ENCODE peak calls at places on chromosomes 7 and 10, in eight cellular contexts. H is MCF 10A; O is GF-D8; Z is NCI-H460; X is T-helper 2 cell; G is activated CD8-positive, alpha-beta memory T cell treated with anti-CD3 and anti-CD28 coated beads for 4 hours; F is T47D; P is AG04450. V is an unnamed sample.

GRCh38 chr7:47561715-47562446 is 20.0 kb downstream of the TNS3 start:
- DNase-seq in H (no peak), O (no peak), Z (no peak), X (no peak), G (no peak), F (no peak), P (no peak), V (no peak)

GRCh38 chr7:22671177-22671879 is 55.7 kb upstream of the IL6 start:
- DNase-seq in H (no peak), O (no peak), Z (no peak), X (no peak), G (no peak), F (no peak), P (peak; percentile 80), V (no peak)

GRCh38 chr10:106815427-106816043 is 349.0 kb downstream of the SORCS1 start:
- DNase-seq in H (no peak), O (no peak), Z (no peak), X (peak; percentile 21), G (no peak), F (no peak), P (no peak), V (no peak)

GRCh38 chr7:108253275-108254044 is 123.3 kb upstream of the LAMB4 start:
- DNase-seq in H (peak; percentile 28), O (no peak), Z (no peak), X (no peak), G (no peak), F (no peak), P (no peak), V (no peak)

GRCh38 chr7:140231779-140232491 is 55.2 kb upstream of the KDM7A start:
- DNase-seq in H (peak; percentile 14), O (no peak), Z (no peak), X (peak; percentile 67), G (no peak), F (no peak), P (no peak), V (no peak)

GRCh38 chr10:7412482-7413251 is 1.8 kb upstream of the SFMBT2 start:
- DNase-seq in H (no peak), O (no peak), Z (no peak), X (peak; percentile 29), G (no peak), F (no peak), P (no peak), V (no peak)

GRCh38 chr7:100835903-100836811 is 8.8 kb upstream of the EPHB4 start:
- DNase-seq in H (no peak), O (no peak), Z (no peak), X (no peak), G (no peak), F (no peak), P (no peak), V (no peak)

GRCh38 chr7:151742713-151743480 is 134.0 kb downstream of the PRKAG2 start:
- DNase-seq in H (no peak), O (no peak), Z (no peak), X (no peak), G (no peak), F (no peak), P (no peak), V (no peak)

GRCh38 chr7:31092606-31093005 is 40.5 kb downstream of the ADCYAP1R1 start:
- DNase-seq in H (no peak), O (no peak), Z (no peak), X (no peak), G (no peak), F (no peak), P (no peak), V (no peak)

GRCh38 chr7:101236292-101236691 is 1.3 kb downstream of the CLDN15 start:
- DNase-seq in H (no peak), O (no peak), Z (no peak), X (no peak), G (no peak), F (no peak), P (no peak), V (no peak)

GRCh38 chr10:28679941-28680752 is 2.8 kb downstream of the BAMBI start:
- DNase-seq in H (peak; percentile 43), O (peak; percentile 91), Z (no peak), X (no peak), G (no peak), F (no peak), P (no peak), V (no peak)

GRCh38 chr10:133235891-133236321 is 1.7 kb upstream of the VENTX start:
- DNase-seq in H (no peak), O (no peak), Z (no peak), X (no peak), G (no peak), F (no peak), P (no peak), V (no peak)

GRCh38 chr10:44385726-44386438 is 985 bp upstream of the CXCL12 start:
- DNase-seq in H (no peak), O (no peak), Z (no peak), X (no peak), G (no peak), F (no peak), P (no peak), V (no peak)

GRCh38 chr10:61992683-61993629 is 91.5 kb downstream of the ARID5B start:
- DNase-seq in H (peak; percentile 90), O (no peak), Z (peak; percentile 80), X (peak; percentile 93), G (peak; percentile 7), F (no peak), P (peak; percentile 41), V (peak; percentile 29)

GRCh38 chr10:102812213-102812876 is 24.9 kb downstream of the CYP17A1 start:
- DNase-seq in H (no peak), O (peak; percentile 90), Z (no peak), X (peak; percentile 86), G (no peak), F (no peak), P (no peak), V (no peak)

V was measured in activated gamma-delta T cell treated with anti-CD3 and anti-CD28 coated beads, Interleukin-2, amount 50 U/mL, for 16 hours.